ENCODE peak calls at places on chromosomes 12 and 14, in four cellular contexts. One of them, this sample, is unnamed.

GRCh38 chr12:125110641-125111360 is 45.6 kb downstream of the AACS start:
- DNase-seq in thyroid gland: no peak
- DNase-seq in CD4-positive, alpha-beta memory T cell: no peak
- DNase-seq in Karpas-422: no peak
- DNase-seq in this sample: no peak

GRCh38 chr14:97215263-97215969 is 418.2 kb downstream of the VRK1 start:
- DNase-seq in thyroid gland: no peak
- DNase-seq in CD4-positive, alpha-beta memory T cell: no peak
- DNase-seq in Karpas-422: no peak
- DNase-seq in this sample: no peak

GRCh38 chr14:101109981-101110728 is 206.6 kb upstream of the RTL1 start:
- DNase-seq in thyroid gland: no peak
- DNase-seq in CD4-positive, alpha-beta memory T cell: no peak
- DNase-seq in Karpas-422: no peak
- DNase-seq in this sample: no peak

GRCh38 chr12:95622879-95623278 is 71.6 kb upstream of the USP44 start:
- DNase-seq in thyroid gland: no peak
- DNase-seq in CD4-positive, alpha-beta memory T cell: no peak
- DNase-seq in Karpas-422: no peak
- DNase-seq in this sample: no peak

GRCh38 chr14:68950111-68950510 is 29.0 kb downstream of the ACTN1 start:
- DNase-seq in thyroid gland: no peak
- DNase-seq in CD4-positive, alpha-beta memory T cell: no peak
- DNase-seq in Karpas-422: no peak
- DNase-seq in this sample: no peak

GRCh38 chr12:97323154-97323553 is 139.4 kb upstream of the RMST start:
- DNase-seq in thyroid gland: no peak
- DNase-seq in CD4-positive, alpha-beta memory T cell: no peak
- DNase-seq in Karpas-422: no peak
- DNase-seq in this sample: no peak

GRCh38 chr14:28773176-28773575 is 6.6 kb downstream of the FOXG1 start:
- DNase-seq in thyroid gland: no peak
- DNase-seq in CD4-positive, alpha-beta memory T cell: no peak
- DNase-seq in Karpas-422: no peak
- DNase-seq in this sample: no peak

GRCh38 chr12:81077686-81078441 is at the start of gene ACSS3:
- DNase-seq in thyroid gland: peak; percentile 85
- DNase-seq in CD4-positive, alpha-beta memory T cell: no peak
- DNase-seq in Karpas-422: no peak
- DNase-seq in this sample: peak; percentile 83

GRCh38 chr14:59455411-59455810 is 9.8 kb downstream of the GPR135 start:
- DNase-seq in thyroid gland: no peak
- DNase-seq in CD4-positive, alpha-beta memory T cell: no peak
- DNase-seq in Karpas-422: no peak
- DNase-seq in this sample: no peak

GRCh38 chr12:95465275-95465674 is 8.7 kb upstream of the METAP2 start:
- DNase-seq in thyroid gland: no peak
- DNase-seq in CD4-positive, alpha-beta memory T cell: no peak
- DNase-seq in Karpas-422: no peak
- DNase-seq in this sample: no peak

GRCh38 chr14:93891756-93892504 is 35.2 kb upstream of the FAM181A start:
- DNase-seq in thyroid gland: no peak
- DNase-seq in CD4-positive, alpha-beta memory T cell: no peak
- DNase-seq in Karpas-422: no peak
- DNase-seq in this sample: no peak

GRCh38 chr14:39034481-39035296 is 68.3 kb downstream of the SEC23A start:
- DNase-seq in thyroid gland: no peak
- DNase-seq in CD4-positive, alpha-beta memory T cell: no peak
- DNase-seq in Karpas-422: peak; percentile 69
- DNase-seq in this sample: no peak

GRCh38 chr14:64158608-64159007 is 135.6 kb downstream of the ESR2 start:
- DNase-seq in thyroid gland: no peak
- DNase-seq in CD4-positive, alpha-beta memory T cell: no peak
- DNase-seq in Karpas-422: no peak
- DNase-seq in this sample: no peak

GRCh38 chr12:57838594-57839302 is 7.8 kb downstream of the CTDSP2 start:
- DNase-seq in thyroid gland: no peak
- DNase-seq in CD4-positive, alpha-beta memory T cell: peak; percentile 61
- DNase-seq in Karpas-422: no peak
- DNase-seq in this sample: no peak

GRCh38 chr12:31089072-31089471 is 15.4 kb downstream of the DDX11 start:
- DNase-seq in thyroid gland: no peak
- DNase-seq in CD4-positive, alpha-beta memory T cell: no peak
- DNase-seq in Karpas-422: no peak
- DNase-seq in this sample: no peak

GRCh38 chr12:124694846-124695497 is 127.6 kb upstream of the NCOR2 start:
- DNase-seq in thyroid gland: peak; percentile 61
- DNase-seq in CD4-positive, alpha-beta memory T cell: no peak
- DNase-seq in Karpas-422: no peak
- DNase-seq in this sample: peak; percentile 89

GRCh38 chr12:80777587-80777986 is 60.9 kb downstream of the MYF5 start:
- DNase-seq in thyroid gland: peak; percentile 14
- DNase-seq in CD4-positive, alpha-beta memory T cell: no peak
- DNase-seq in Karpas-422: no peak
- DNase-seq in this sample: no peak

GRCh38 chr12:25723286-25723685 is 170.2 kb upstream of the LMNTD1 start:
- DNase-seq in thyroid gland: no peak
- DNase-seq in CD4-positive, alpha-beta memory T cell: no peak
- DNase-seq in Karpas-422: no peak
- DNase-seq in this sample: no peak

GRCh38 chr14:53542692-53543091 is 389.6 kb upstream of the DDHD1 start:
- DNase-seq in thyroid gland: peak; percentile 66
- DNase-seq in CD4-positive, alpha-beta memory T cell: no peak
- DNase-seq in Karpas-422: no peak
- DNase-seq in this sample: no peak

GRCh38 chr12:113469224-113469652 is 2.4 kb downstream of the LHX5 start:
- DNase-seq in thyroid gland: no peak
- DNase-seq in CD4-positive, alpha-beta memory T cell: no peak
- DNase-seq in Karpas-422: no peak
- DNase-seq in this sample: no peak

GRCh38 chr12:42094277-42094676 is 50.4 kb downstream of the GXYLT1 start:
- DNase-seq in thyroid gland: no peak
- DNase-seq in CD4-positive, alpha-beta memory T cell: no peak
- DNase-seq in Karpas-422: no peak
- DNase-seq in this sample: no peak

GRCh38 chr12:94421868-94422740 is 37.6 kb downstream of the CEP83 start:
- DNase-seq in thyroid gland: no peak
- DNase-seq in CD4-positive, alpha-beta memory T cell: no peak
- DNase-seq in Karpas-422: no peak
- DNase-seq in this sample: no peak

GRCh38 chr14:103110681-103111296 is 12.5 kb upstream of the TNFAIP2 start:
- DNase-seq in thyroid gland: peak; percentile 29
- DNase-seq in CD4-positive, alpha-beta memory T cell: no peak
- DNase-seq in Karpas-422: peak; percentile 89
- DNase-seq in this sample: no peak

GRCh38 chr14:97002454-97002853 is 205.3 kb downstream of the VRK1 start:
- DNase-seq in thyroid gland: no peak
- DNase-seq in CD4-positive, alpha-beta memory T cell: no peak
- DNase-seq in Karpas-422: no peak
- DNase-seq in this sample: no peak

GRCh38 chr12:125185740-125186470 is 120.7 kb downstream of the AACS start:
- DNase-seq in thyroid gland: peak; percentile 86
- DNase-seq in CD4-positive, alpha-beta memory T cell: no peak
- DNase-seq in Karpas-422: peak; percentile 94
- DNase-seq in this sample: peak; percentile 91

GRCh38 chr14:24673059-24673458 is 39.1 kb upstream of the GZMB start:
- DNase-seq in thyroid gland: no peak
- DNase-seq in CD4-positive, alpha-beta memory T cell: no peak
- DNase-seq in Karpas-422: peak; percentile 87
- DNase-seq in this sample: no peak

GRCh38 chr14:20179218-20179617 is 11.5 kb upstream of the OR11G2 start:
- DNase-seq in thyroid gland: no peak
- DNase-seq in CD4-positive, alpha-beta memory T cell: no peak
- DNase-seq in Karpas-422: no peak
- DNase-seq in this sample: peak; percentile 59

GRCh38 chr12:99111600-99111999 is 466.5 kb downstream of the APAF1 start:
- DNase-seq in thyroid gland: no peak
- DNase-seq in CD4-positive, alpha-beta memory T cell: no peak
- DNase-seq in Karpas-422: no peak
- DNase-seq in this sample: no peak

GRCh38 chr14:105830171-105830570 is 303.8 kb downstream of the TMEM121 start:
- DNase-seq in thyroid gland: no peak
- DNase-seq in CD4-positive, alpha-beta memory T cell: no peak
- DNase-seq in Karpas-422: no peak
- DNase-seq in this sample: no peak

GRCh38 chr12:4771960-4772566 is 51.9 kb downstream of the GALNT8 start:
- DNase-seq in thyroid gland: no peak
- DNase-seq in CD4-positive, alpha-beta memory T cell: no peak
- DNase-seq in Karpas-422: no peak
- DNase-seq in this sample: no peak

GRCh38 chr12:120666577-120667390 is 20.2 kb upstream of the MLEC start:
- DNase-seq in thyroid gland: no peak
- DNase-seq in CD4-positive, alpha-beta memory T cell: no peak
- DNase-seq in Karpas-422: no peak
- DNase-seq in this sample: no peak

GRCh38 chr14:44803239-44803905 is 158.4 kb downstream of the KLHL28 start:
- DNase-seq in thyroid gland: no peak
- DNase-seq in CD4-positive, alpha-beta memory T cell: no peak
- DNase-seq in Karpas-422: peak; percentile 80
- DNase-seq in this sample: no peak

GRCh38 chr14:75452324-75452723 is 24.5 kb downstream of the JDP2 start:
- DNase-seq in thyroid gland: no peak
- DNase-seq in CD4-positive, alpha-beta memory T cell: no peak
- DNase-seq in Karpas-422: no peak
- DNase-seq in this sample: peak; percentile 76
- H3K4me1 ChIP-seq in thyroid gland: peaks cover 74% of the 10 kb centered on the region
- H3K4me1 ChIP-seq in CD4-positive, alpha-beta memory T cell: no peaks in the 10 kb centered on the region
- H3K4me1 ChIP-seq in Karpas-422: peaks cover 5% of the 10 kb centered on the region
- H3K4me1 ChIP-seq in this sample: peaks cover 6% of the 10 kb centered on the region

DNA sequence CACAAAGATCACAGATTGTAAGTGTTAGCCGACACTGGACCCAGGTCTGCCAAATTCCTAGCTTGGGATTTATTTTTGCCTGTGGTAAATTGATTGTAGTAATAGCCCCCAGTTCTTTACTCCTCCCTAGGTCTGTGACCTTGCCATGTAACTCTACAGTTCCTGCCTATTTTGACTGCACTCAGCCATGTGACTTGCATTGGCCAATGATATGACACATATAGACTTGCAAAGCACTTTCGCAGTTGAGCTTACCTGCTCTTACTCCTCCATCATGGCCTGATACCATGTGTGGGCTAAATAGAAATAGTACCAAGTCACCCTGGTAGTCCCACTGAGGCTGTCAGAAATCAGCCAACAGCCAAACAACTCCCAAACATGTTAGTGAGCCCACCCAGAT is 240.3 kb downstream of the DUSP6 start:
- DNase-seq in thyroid gland: no peak
- DNase-seq in CD4-positive, alpha-beta memory T cell: no peak
- DNase-seq in Karpas-422: no peak
- DNase-seq in this sample: no peak
- H3K4me3 ChIP-seq in thyroid gland: no peak overlapping the region
- H3K4me3 ChIP-seq in CD4-positive, alpha-beta memory T cell: no peak overlapping the region
- H3K4me3 ChIP-seq in Karpas-422: no peak overlapping the region
- H3K4me3 ChIP-seq in this sample: no peak overlapping the region

GRCh38 chr12:111773801-111774551 is 7.2 kb downstream of the ALDH2 start:
- DNase-seq in thyroid gland: peak; percentile 84
- DNase-seq in CD4-positive, alpha-beta memory T cell: no peak
- DNase-seq in Karpas-422: no peak
- DNase-seq in this sample: peak; percentile 83

GRCh38 chr12:111780166-111780565 is 13.4 kb downstream of the ALDH2 start:
- DNase-seq in thyroid gland: no peak
- DNase-seq in CD4-positive, alpha-beta memory T cell: no peak
- DNase-seq in Karpas-422: no peak
- DNase-seq in this sample: no peak

GRCh38 chr12:111777345-111778045 is 10.8 kb downstream of the ALDH2 start:
- DNase-seq in thyroid gland: no peak
- DNase-seq in CD4-positive, alpha-beta memory T cell: no peak
- DNase-seq in Karpas-422: no peak
- DNase-seq in this sample: no peak

GRCh38 chr12:111775205-111776193 is 8.8 kb downstream of the ALDH2 start:
- DNase-seq in thyroid gland: peak; percentile 94
- DNase-seq in CD4-positive, alpha-beta memory T cell: no peak
- DNase-seq in Karpas-422: peak; percentile 95
- DNase-seq in this sample: peak; percentile 94

GRCh38 chr12:111776836-111777344 is 10.2 kb downstream of the ALDH2 start:
- DNase-seq in thyroid gland: no peak
- DNase-seq in CD4-positive, alpha-beta memory T cell: no peak
- DNase-seq in Karpas-422: no peak
- DNase-seq in this sample: no peak
- H3K27ac ChIP-seq in thyroid gland: peak overlapping the region; percentile 98
- H3K27ac ChIP-seq in CD4-positive, alpha-beta memory T cell: no peak overlapping the region
- H3K27ac ChIP-seq in Karpas-422: no peak overlapping the region
- H3K27ac ChIP-seq in this sample: no peak overlapping the region

GRCh38 chr12:115095073-115095748 is 411.2 kb upstream of the TBX3 start:
- DNase-seq in thyroid gland: no peak
- DNase-seq in CD4-positive, alpha-beta memory T cell: no peak
- DNase-seq in Karpas-422: no peak
- DNase-seq in this sample: no peak
- H3K4me1 ChIP-seq in thyroid gland: no peaks in the 10 kb centered on the region
- H3K4me1 ChIP-seq in CD4-positive, alpha-beta memory T cell: no peaks in the 10 kb centered on the region
- H3K4me1 ChIP-seq in Karpas-422: no peaks in the 10 kb centered on the region
- H3K4me1 ChIP-seq in this sample: no peaks in the 10 kb centered on the region

DNA sequence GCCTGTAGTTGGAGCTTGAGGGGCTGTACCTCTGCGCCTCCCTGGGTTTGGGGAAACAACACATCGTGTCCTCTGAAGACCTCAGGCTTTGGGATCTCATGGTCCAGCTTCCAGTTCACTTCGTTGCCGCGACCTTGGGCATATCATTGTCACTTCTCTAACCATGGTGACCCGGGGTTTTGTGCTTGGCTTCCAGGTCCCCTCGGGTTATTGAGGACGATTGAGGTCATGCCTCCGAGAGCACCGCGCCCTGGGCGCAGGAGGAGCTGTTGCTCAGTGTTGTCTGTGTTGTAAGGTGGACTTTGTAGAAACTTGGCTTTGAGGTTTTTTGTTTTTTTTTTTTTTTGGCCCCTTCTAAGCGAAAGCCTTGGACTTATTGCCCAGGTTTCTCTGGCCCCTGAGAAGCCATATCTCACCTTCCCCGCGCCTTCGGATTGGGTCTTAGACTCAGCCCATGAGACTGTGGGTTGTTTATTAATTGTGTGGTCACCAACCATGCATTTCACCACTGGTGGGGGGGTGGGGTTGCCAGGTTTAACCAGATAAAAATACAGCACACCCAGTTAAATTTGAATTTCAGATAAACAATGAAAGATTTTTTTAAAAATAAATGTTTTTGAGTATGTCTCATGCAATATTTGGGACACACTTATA is 2.6 kb downstream of the BCL7A start:
- DNase-seq in thyroid gland: no peak
- DNase-seq in CD4-positive, alpha-beta memory T cell: no peak
- DNase-seq in Karpas-422: peak; percentile 82
- DNase-seq in this sample: no peak
- H3K4me3 ChIP-seq in thyroid gland: no peak overlapping the region
- H3K4me3 ChIP-seq in CD4-positive, alpha-beta memory T cell: no peak overlapping the region
- H3K4me3 ChIP-seq in Karpas-422: peak overlapping the region; percentile 86
- H3K4me3 ChIP-seq in this sample: no peak overlapping the region